ENCODE peak calls at places on chromosome 10, in ten cellular contexts. One of them, this sample, is unnamed.

GRCh38 chr10:46283217-46283944 is 3.4 kb upstream of the ANTXRL start:
- DNase-seq in AG04450: no peak
- DNase-seq in cardiac fibroblast: peak
- DNase-seq in body of pancreas: no peak
- DNase-seq in MCF 10A: no peak
- DNase-seq in chondrocyte: no peak
- DNase-seq in ascending aorta: no peak
- DNase-seq in mesothelial cell of epicardium: no peak
- DNase-seq in AG09309: no peak
- DNase-seq in BJ: no peak
- DNase-seq in this sample: no peak

GRCh38 chr10:86023931-86024554 is 342.6 kb downstream of the GRID1 start:
- DNase-seq in AG04450: no peak
- DNase-seq in cardiac fibroblast: no peak
- DNase-seq in body of pancreas: no peak
- DNase-seq in MCF 10A: no peak
- DNase-seq in chondrocyte: no peak
- DNase-seq in ascending aorta: no peak
- DNase-seq in mesothelial cell of epicardium: no peak
- DNase-seq in AG09309: no peak
- DNase-seq in BJ: no peak
- DNase-seq in this sample: no peak

GRCh38 chr10:112080284-112080683 is 103.3 kb downstream of the GPAM start:
- DNase-seq in AG04450: no peak
- DNase-seq in cardiac fibroblast: no peak
- DNase-seq in body of pancreas: no peak
- DNase-seq in MCF 10A: no peak
- DNase-seq in chondrocyte: no peak
- DNase-seq in ascending aorta: no peak
- DNase-seq in mesothelial cell of epicardium: no peak
- DNase-seq in AG09309: no peak
- DNase-seq in BJ: no peak
- DNase-seq in this sample: no peak

GRCh38 chr10:62560207-62560819 is 186.1 kb downstream of the ZNF365 start:
- DNase-seq in AG04450: peak
- DNase-seq in cardiac fibroblast: peak
- DNase-seq in body of pancreas: peak
- DNase-seq in MCF 10A: no peak
- DNase-seq in chondrocyte: no peak
- DNase-seq in ascending aorta: peak
- DNase-seq in mesothelial cell of epicardium: no peak
- DNase-seq in AG09309: peak
- DNase-seq in BJ: no peak
- DNase-seq in this sample: no peak

GRCh38 chr10:116466715-116467422 is 39.2 kb downstream of the PNLIPRP3 start:
- DNase-seq in AG04450: no peak
- DNase-seq in cardiac fibroblast: no peak
- DNase-seq in body of pancreas: no peak
- DNase-seq in MCF 10A: no peak
- DNase-seq in chondrocyte: no peak
- DNase-seq in ascending aorta: no peak
- DNase-seq in mesothelial cell of epicardium: no peak
- DNase-seq in AG09309: no peak
- DNase-seq in BJ: no peak
- DNase-seq in this sample: no peak

GRCh38 chr10:67140641-67141040 is 214.8 kb downstream of the LRRTM3 start:
- DNase-seq in AG04450: no peak
- DNase-seq in cardiac fibroblast: no peak
- DNase-seq in body of pancreas: no peak
- DNase-seq in MCF 10A: no peak
- DNase-seq in chondrocyte: no peak
- DNase-seq in ascending aorta: no peak
- DNase-seq in mesothelial cell of epicardium: no peak
- DNase-seq in AG09309: no peak
- DNase-seq in BJ: no peak
- DNase-seq in this sample: no peak

GRCh38 chr10:20839910-20840309 is 57.2 kb downstream of the NEBL start:
- DNase-seq in AG04450: no peak
- DNase-seq in cardiac fibroblast: no peak
- DNase-seq in body of pancreas: no peak
- DNase-seq in MCF 10A: no peak
- DNase-seq in chondrocyte: no peak
- DNase-seq in ascending aorta: no peak
- DNase-seq in mesothelial cell of epicardium: no peak
- DNase-seq in AG09309: no peak
- DNase-seq in BJ: no peak
- DNase-seq in this sample: no peak

GRCh38 chr10:101226506-101226887 is 2.8 kb downstream of the LBX1 start:
- DNase-seq in AG04450: no peak
- DNase-seq in cardiac fibroblast: no peak
- DNase-seq in body of pancreas: no peak
- DNase-seq in MCF 10A: no peak
- DNase-seq in chondrocyte: no peak
- DNase-seq in ascending aorta: no peak
- DNase-seq in mesothelial cell of epicardium: no peak
- DNase-seq in AG09309: no peak
- DNase-seq in BJ: no peak
- DNase-seq in this sample: no peak

GRCh38 chr10:91378061-91378460 is 32.1 kb upstream of the HECTD2 start:
- DNase-seq in AG04450: no peak
- DNase-seq in cardiac fibroblast: no peak
- DNase-seq in body of pancreas: no peak
- DNase-seq in MCF 10A: no peak
- DNase-seq in chondrocyte: no peak
- DNase-seq in ascending aorta: no peak
- DNase-seq in mesothelial cell of epicardium: no peak
- DNase-seq in AG09309: no peak
- DNase-seq in BJ: no peak
- DNase-seq in this sample: peak

GRCh38 chr10:126036515-126036914 is 140.2 kb downstream of the FANK1 start:
- DNase-seq in AG04450: no peak
- DNase-seq in cardiac fibroblast: no peak
- DNase-seq in body of pancreas: no peak
- DNase-seq in MCF 10A: no peak
- DNase-seq in chondrocyte: no peak
- DNase-seq in ascending aorta: no peak
- DNase-seq in mesothelial cell of epicardium: no peak
- DNase-seq in AG09309: no peak
- DNase-seq in BJ: no peak
- DNase-seq in this sample: no peak

GRCh38 chr10:73774637-73775036 is 7.2 kb upstream of the CHCHD1 start:
- DNase-seq in AG04450: no peak
- DNase-seq in cardiac fibroblast: peak
- DNase-seq in body of pancreas: no peak
- DNase-seq in MCF 10A: peak
- DNase-seq in chondrocyte: no peak
- DNase-seq in ascending aorta: no peak
- DNase-seq in mesothelial cell of epicardium: no peak
- DNase-seq in AG09309: no peak
- DNase-seq in BJ: no peak
- DNase-seq in this sample: no peak
- TF ChIP-seq CTCF in AG04450: no peak
- TF ChIP-seq CTCF in cardiac fibroblast: no peak
- TF ChIP-seq CTCF in body of pancreas: no peak
- TF ChIP-seq CTCF in MCF 10A: peak
- TF ChIP-seq CTCF in chondrocyte: peak
- TF ChIP-seq CTCF in ascending aorta: no peak
- TF ChIP-seq CTCF in mesothelial cell of epicardium: no peak
- TF ChIP-seq CTCF in AG09309: no peak
- TF ChIP-seq CTCF in BJ: no peak
- TF ChIP-seq CTCF in this sample: peak

DNA sequence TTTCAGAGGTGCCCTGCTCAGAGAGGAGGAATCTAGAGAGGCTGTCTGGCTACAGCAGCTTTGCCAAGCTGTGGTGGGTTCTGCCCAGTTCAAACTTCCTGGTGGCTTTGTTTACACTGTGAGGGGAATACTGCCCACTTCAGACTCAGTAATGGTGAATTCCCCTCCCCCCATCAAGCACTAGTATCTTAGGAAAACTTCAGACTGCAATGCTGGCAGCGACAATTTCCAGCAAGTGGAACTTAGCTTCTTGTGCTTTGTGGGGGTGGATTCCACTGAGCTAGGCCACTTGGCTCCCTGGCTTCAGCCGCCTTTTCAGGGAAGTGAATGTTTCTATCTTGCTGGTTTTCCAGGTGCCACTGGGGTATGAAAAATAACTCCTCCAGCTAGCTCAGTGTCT is 42.8 kb downstream of the CYP2C8 start:
- DNase-seq in AG04450: no peak
- DNase-seq in cardiac fibroblast: no peak
- DNase-seq in body of pancreas: no peak
- DNase-seq in MCF 10A: no peak
- DNase-seq in chondrocyte: no peak
- DNase-seq in ascending aorta: no peak
- DNase-seq in mesothelial cell of epicardium: no peak
- DNase-seq in AG09309: no peak
- DNase-seq in BJ: no peak
- DNase-seq in this sample: no peak
- TF ChIP-seq CTCF in AG04450: no peak
- TF ChIP-seq CTCF in cardiac fibroblast: no peak
- TF ChIP-seq CTCF in body of pancreas: no peak
- TF ChIP-seq CTCF in MCF 10A: no peak
- TF ChIP-seq CTCF in chondrocyte: no peak
- TF ChIP-seq CTCF in ascending aorta: no peak
- TF ChIP-seq CTCF in mesothelial cell of epicardium: no peak
- TF ChIP-seq CTCF in AG09309: no peak
- TF ChIP-seq CTCF in BJ: no peak
- TF ChIP-seq CTCF in this sample: no peak

GRCh38 chr10:6052247-6053221 is 9.6 kb downstream of the IL2RA start:
- DNase-seq in AG04450: no peak
- DNase-seq in cardiac fibroblast: no peak
- DNase-seq in body of pancreas: no peak
- DNase-seq in MCF 10A: peak
- DNase-seq in chondrocyte: no peak
- DNase-seq in ascending aorta: peak
- DNase-seq in mesothelial cell of epicardium: no peak
- DNase-seq in AG09309: no peak
- DNase-seq in BJ: no peak
- DNase-seq in this sample: no peak

GRCh38 chr10:6049031-6049400 is 13.2 kb downstream of the IL2RA start:
- DNase-seq in AG04450: no peak
- DNase-seq in cardiac fibroblast: no peak
- DNase-seq in body of pancreas: no peak
- DNase-seq in MCF 10A: no peak
- DNase-seq in chondrocyte: no peak
- DNase-seq in ascending aorta: peak
- DNase-seq in mesothelial cell of epicardium: no peak
- DNase-seq in AG09309: no peak
- DNase-seq in BJ: no peak
- DNase-seq in this sample: no peak

GRCh38 chr10:6048281-6049030 is 13.7 kb downstream of the IL2RA start:
- DNase-seq in AG04450: no peak
- DNase-seq in cardiac fibroblast: no peak
- DNase-seq in body of pancreas: no peak
- DNase-seq in MCF 10A: no peak
- DNase-seq in chondrocyte: no peak
- DNase-seq in ascending aorta: peak
- DNase-seq in mesothelial cell of epicardium: no peak
- DNase-seq in AG09309: no peak
- DNase-seq in BJ: no peak
- DNase-seq in this sample: no peak

GRCh38 chr10:6053303-6053702 is 8.9 kb downstream of the IL2RA start:
- DNase-seq in AG04450: no peak
- DNase-seq in cardiac fibroblast: no peak
- DNase-seq in body of pancreas: no peak
- DNase-seq in MCF 10A: no peak
- DNase-seq in chondrocyte: no peak
- DNase-seq in ascending aorta: no peak
- DNase-seq in mesothelial cell of epicardium: no peak
- DNase-seq in AG09309: no peak
- DNase-seq in BJ: no peak
- DNase-seq in this sample: no peak

DNA sequence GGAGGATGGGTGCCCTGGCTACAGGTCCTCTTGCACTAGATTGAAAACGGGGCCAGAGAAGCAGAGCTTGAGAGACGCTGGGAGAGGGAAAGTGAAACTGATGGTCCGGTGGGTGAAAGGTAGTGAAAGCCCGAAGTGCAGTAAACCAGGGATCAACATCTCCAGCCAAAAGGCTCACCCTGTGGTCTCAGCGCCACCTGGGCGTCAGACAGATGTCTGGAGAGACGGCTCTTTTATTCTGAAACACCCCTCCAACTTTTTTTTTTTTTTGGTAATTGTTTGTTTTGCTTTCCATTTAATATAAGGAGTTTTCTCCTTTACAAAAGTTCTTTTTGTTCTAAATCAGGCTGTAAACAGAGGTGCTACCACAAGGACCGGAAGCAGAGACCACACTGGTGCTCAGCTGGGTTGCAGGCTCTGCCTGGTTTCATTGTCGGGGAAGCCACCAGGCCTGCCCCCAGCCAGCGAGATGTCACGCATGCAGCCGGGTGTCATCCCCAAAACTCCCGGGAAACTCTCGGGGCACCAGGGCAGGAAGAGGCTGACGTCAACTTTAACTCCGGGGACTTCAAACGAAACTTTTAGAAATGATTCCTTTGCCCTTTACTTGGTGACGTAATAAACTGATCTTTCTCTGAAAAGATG is 11.2 kb downstream of the IL2RA start:
- DNase-seq in AG04450: peak
- DNase-seq in cardiac fibroblast: peak
- DNase-seq in body of pancreas: peak
- DNase-seq in MCF 10A: peak
- DNase-seq in chondrocyte: no peak
- DNase-seq in ascending aorta: peak
- DNase-seq in mesothelial cell of epicardium: no peak
- DNase-seq in AG09309: no peak
- DNase-seq in BJ: no peak
- DNase-seq in this sample: no peak
- TF ChIP-seq CTCF in AG04450: peak
- TF ChIP-seq CTCF in cardiac fibroblast: peak
- TF ChIP-seq CTCF in body of pancreas: peak
- TF ChIP-seq CTCF in MCF 10A: peak
- TF ChIP-seq CTCF in chondrocyte: peak
- TF ChIP-seq CTCF in ascending aorta: peak
- TF ChIP-seq CTCF in mesothelial cell of epicardium: no peak
- TF ChIP-seq CTCF in AG09309: peak
- TF ChIP-seq CTCF in BJ: peak
- TF ChIP-seq CTCF in this sample: no peak

DNA sequence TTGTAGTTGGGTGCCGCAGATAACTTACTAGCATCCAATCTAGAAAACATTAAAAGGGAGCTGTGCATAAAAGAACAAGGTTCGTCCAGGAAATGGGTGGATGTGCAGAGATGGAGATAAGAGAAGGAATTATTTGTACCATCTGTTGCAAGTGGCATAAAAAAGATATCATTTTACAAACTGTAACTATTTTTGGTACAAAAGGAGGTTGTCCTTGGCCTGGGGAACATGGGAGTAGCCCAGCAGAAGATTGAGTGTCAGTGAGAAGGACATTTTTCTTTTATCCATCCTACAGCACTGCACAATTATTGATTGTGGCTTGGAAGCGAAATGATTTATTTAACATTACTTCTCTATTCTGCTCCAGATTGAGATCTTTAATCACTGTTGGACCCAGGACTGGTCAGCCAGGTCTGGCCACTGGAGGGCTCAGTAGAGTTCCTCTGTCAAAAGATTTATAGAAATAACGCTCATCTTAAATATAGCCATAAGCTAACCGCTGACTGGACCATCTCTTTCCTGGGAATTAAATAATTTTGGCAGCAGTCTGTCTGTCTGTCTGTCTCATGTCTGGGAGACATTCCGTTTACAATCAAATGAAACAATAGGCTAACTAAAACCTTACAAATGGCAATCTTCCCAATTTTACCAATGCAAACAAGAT is 254.1 kb downstream of the KIAA1217 start:
- DNase-seq in AG04450: no peak
- DNase-seq in cardiac fibroblast: no peak
- DNase-seq in body of pancreas: no peak
- DNase-seq in MCF 10A: peak
- DNase-seq in chondrocyte: no peak
- DNase-seq in ascending aorta: no peak
- DNase-seq in mesothelial cell of epicardium: no peak
- DNase-seq in AG09309: no peak
- DNase-seq in BJ: no peak
- DNase-seq in this sample: no peak
- TF ChIP-seq CTCF in AG04450: peak
- TF ChIP-seq CTCF in cardiac fibroblast: peak
- TF ChIP-seq CTCF in body of pancreas: no peak
- TF ChIP-seq CTCF in MCF 10A: peak
- TF ChIP-seq CTCF in chondrocyte: peak
- TF ChIP-seq CTCF in ascending aorta: no peak
- TF ChIP-seq CTCF in mesothelial cell of epicardium: no peak
- TF ChIP-seq CTCF in AG09309: peak
- TF ChIP-seq CTCF in BJ: peak
- TF ChIP-seq CTCF in this sample: peak

This sample was measured in astrocyte of the cerebellum.